ENCODE peak calls at places on chromosome 5, in six cellular contexts. M, N, Q, R, Z and K are unnamed samples.

GRCh38 chr5:96781031-96781733 is 26.6 kb downstream of the ERAP1 start:
- DNase-seq in M (no peak), N (no peak), Q (peak; percentile 13), R (no peak), Z (no peak), K (no peak)

GRCh38 chr5:91378683-91379601 is 4.2 kb downstream of the ARRDC3 start:
- DNase-seq in M (no peak), N (peak; percentile 24), Q (no peak), R (no peak), Z (no peak), K (no peak)

GRCh38 chr5:148991606-148992005 is 71.3 kb downstream of the SH3TC2 start:
- DNase-seq in M (no peak), N (no peak), Q (no peak), R (no peak), Z (no peak), K (no peak)

GRCh38 chr5:122699226-122699625 is 75.7 kb upstream of the SNX2 start:
- DNase-seq in M (no peak), N (no peak), Q (no peak), R (no peak), Z (no peak), K (no peak)

GRCh38 chr5:95113489-95113888 is 171.4 kb downstream of the MCTP1 start:
- DNase-seq in M (no peak), N (no peak), Q (no peak), R (no peak), Z (no peak), K (no peak)

GRCh38 chr5:6962256-6962655 is 249.0 kb downstream of the TENT4A start:
- DNase-seq in M (no peak), N (no peak), Q (no peak), R (no peak), Z (no peak), K (no peak)

GRCh38 chr5:151895660-151896040 is 29.0 kb downstream of the GLRA1 start:
- DNase-seq in M (no peak), N (no peak), Q (no peak), R (no peak), Z (no peak), K (no peak)

GRCh38 chr5:96628406-96628805 is 33.8 kb upstream of the CAST start:
- DNase-seq in M (no peak), N (no peak), Q (no peak), R (no peak), Z (no peak), K (no peak)

GRCh38 chr5:133460172-133460758 is 152.1 kb downstream of the FSTL4 start:
- DNase-seq in M (no peak), N (peak; percentile 53), Q (peak; percentile 29), R (no peak), Z (no peak), K (no peak)

GRCh38 chr5:172659909-172660628 is 19.0 kb downstream of the NEURL1B start:
- DNase-seq in M (peak; percentile 85), N (peak; percentile 91), Q (peak; percentile 45), R (peak; percentile 83), Z (peak; percentile 88), K (peak; percentile 86)

GRCh38 chr5:122170630-122171029 is 41.3 kb downstream of the ZNF474 start:
- DNase-seq in M (no peak), N (no peak), Q (no peak), R (no peak), Z (no peak), K (no peak)

GRCh38 chr5:136064510-136064909 is 35.7 kb downstream of the TGFBI start:
- DNase-seq in M (no peak), N (no peak), Q (no peak), R (no peak), Z (no peak), K (no peak)

DNA sequence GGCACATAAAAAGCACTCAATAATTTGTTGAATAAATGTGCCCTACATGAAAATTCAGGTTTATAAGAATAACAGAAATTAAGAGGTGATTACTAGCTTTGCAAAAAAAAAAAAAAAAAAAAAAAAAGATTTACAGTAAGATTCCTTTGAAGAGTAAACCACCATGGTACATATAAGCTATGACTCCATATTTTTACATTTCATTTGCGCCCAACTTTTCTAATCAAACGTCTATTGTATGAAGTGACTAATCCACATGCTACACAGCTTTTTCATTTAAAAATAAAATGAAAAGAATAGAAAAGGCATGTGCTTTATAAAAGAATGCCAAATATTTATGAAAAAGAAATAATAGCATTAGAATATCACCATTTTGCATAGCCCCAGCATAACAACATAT is at the start of gene PLAC8L1:
- DNase-seq in M (no peak), N (no peak), Q (no peak), R (no peak), Z (no peak), K (no peak)
- TF ChIP-seq POLR2A in M (no peak), N (no peak), Q (no peak), R (no peak), Z (no peak), K (no peak)

GRCh38 chr5:142024771-142025304 is 12.0 kb upstream of the GNPDA1 start:
- DNase-seq in M (peak; percentile 80), N (peak; percentile 85), Q (peak; percentile 86), R (peak; percentile 96), Z (peak; percentile 93), K (peak; percentile 84)
- TF ChIP-seq POLR2A in M (peak; percentile 58), N (peak; percentile 31), Q (no peak), R (no peak), Z (peak; percentile 21), K (no peak)

GRCh38 chr5:131357739-131358561 is 94.1 kb downstream of the CDC42SE2 start:
- DNase-seq in M (no peak), N (no peak), Q (no peak), R (no peak), Z (no peak), K (no peak)

GRCh38 chr5:131361677-131362315 is 97.9 kb downstream of the CDC42SE2 start:
- DNase-seq in M (no peak), N (no peak), Q (no peak), R (no peak), Z (no peak), K (no peak)

GRCh38 chr5:131353991-131354390 is 90.1 kb downstream of the CDC42SE2 start:
- DNase-seq in M (no peak), N (no peak), Q (no peak), R (no peak), Z (no peak), K (no peak)

GRCh38 chr5:131356619-131357018 is 92.8 kb downstream of the CDC42SE2 start:
- DNase-seq in M (no peak), N (no peak), Q (no peak), R (no peak), Z (no peak), K (no peak)

GRCh38 chr5:131355972-131356528 is 92.2 kb downstream of the CDC42SE2 start:
- DNase-seq in M (no peak), N (no peak), Q (no peak), R (no peak), Z (no peak), K (no peak)
- TF ChIP-seq POLR2A in M (no peak), N (no peak), Q (no peak), R (no peak), Z (no peak), K (no peak)

DNA sequence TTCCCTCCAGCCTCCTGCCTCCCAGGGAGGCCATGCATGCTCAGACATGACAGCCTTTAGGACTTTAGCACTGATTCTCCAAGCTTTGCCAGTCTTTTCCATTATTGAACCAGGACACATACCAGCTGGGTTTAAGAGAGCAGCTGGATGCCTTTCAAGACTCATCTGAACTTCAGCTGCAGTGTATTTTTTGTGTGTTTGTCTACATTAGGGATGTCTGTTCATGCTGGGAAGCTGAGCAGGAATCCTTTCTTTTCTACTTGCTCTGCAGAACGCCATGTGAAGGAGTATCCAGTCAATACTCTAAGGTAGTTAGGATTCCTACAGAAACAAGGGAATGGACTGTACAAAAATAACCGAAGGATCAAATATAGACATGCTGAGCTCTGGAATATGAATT is 67.5 kb upstream of the CD180 start:
- DNase-seq in M (no peak), N (no peak), Q (no peak), R (no peak), Z (no peak), K (no peak)
- TF ChIP-seq POLR2A in M (no peak), N (no peak), Q (no peak), R (no peak), Z (no peak), K (no peak)

GRCh38 chr5:43121565-43122484 is 1.1 kb downstream of the ZNF131 start:
- DNase-seq in M (no peak), N (peak; percentile 60), Q (peak; percentile 46), R (no peak), Z (no peak), K (no peak)

GRCh38 chr5:43123887-43124286 is 3.2 kb downstream of the ZNF131 start:
- DNase-seq in M (no peak), N (peak; percentile 22), Q (no peak), R (no peak), Z (no peak), K (no peak)

GRCh38 chr5:43117092-43117491 is 3.6 kb upstream of the ZNF131 start:
- DNase-seq in M (no peak), N (no peak), Q (no peak), R (no peak), Z (no peak), K (no peak)

GRCh38 chr5:43115968-43116367 is 4.7 kb upstream of the ZNF131 start:
- DNase-seq in M (no peak), N (no peak), Q (no peak), R (no peak), Z (no peak), K (no peak)

GRCh38 chr5:43120720-43121564 is at the start of gene ZNF131:
- DNase-seq in M (peak; percentile 97), N (peak; percentile 99), Q (peak; percentile 98), R (peak; percentile 100), Z (peak; percentile 99), K (peak; percentile 96)
- TF ChIP-seq POLR2A in M (no peak), N (peak; percentile 94), Q (peak; percentile 80), R (no peak), Z (peak; percentile 9), K (peak; percentile 63)

GRCh38 chr5:139378941-139379361 is 4.1 kb downstream of the SLC23A1 start:
- DNase-seq in M (peak; percentile 3), N (no peak), Q (no peak), R (peak; percentile 62), Z (no peak), K (peak; percentile 7)
- TF ChIP-seq POLR2A in M (no peak), N (no peak), Q (no peak), R (no peak), Z (no peak), K (no peak)

DNA sequence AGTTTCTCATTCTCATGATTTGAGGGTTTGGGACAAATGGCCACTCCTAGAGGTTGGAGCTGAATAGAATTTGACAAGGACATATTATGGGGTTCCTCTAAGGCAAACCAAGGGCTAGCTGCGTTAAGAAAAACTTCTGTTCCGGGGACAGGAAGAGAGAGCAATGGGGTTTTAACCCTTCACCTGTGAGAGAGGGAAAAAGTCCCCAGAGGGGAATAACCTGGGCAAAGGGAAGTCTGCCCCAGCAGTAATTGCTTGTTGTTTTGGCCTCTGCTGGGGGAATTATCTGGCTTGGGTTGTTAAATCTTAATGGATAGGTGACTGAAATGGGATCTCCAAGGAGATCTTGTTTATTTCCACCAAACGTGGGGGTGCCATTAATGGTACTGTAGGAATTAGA is 110.1 kb upstream of the MOCS2 start:
- DNase-seq in M (no peak), N (no peak), Q (no peak), R (no peak), Z (no peak), K (no peak)
- TF ChIP-seq POLR2A in M (no peak), N (no peak), Q (no peak), R (no peak), Z (no peak), K (no peak)